ENCODE peak calls at places on chromosomes 11 and 22, in ten cellular contexts. A is stomach, X is HepG2, P is H9, N is fibroblast of the aortic adventitia, C is NT2/D1, J is NCI-H524, V is hippocampal formation, I is tibial artery, W is left cardiac atrium. G is an unnamed sample.

GRCh38 chr11:2942872-2943710 is 13.9 kb upstream of the PHLDA2 start:
- DNase-seq in A (no peak), X (no peak), P (no peak), N (no peak), C (no peak), J (no peak), V (no peak), I (no peak), W (no peak), G (no peak)

GRCh38 chr11:6323291-6323905 is 3.1 kb upstream of the CAVIN3 start:
- DNase-seq in A (peak), X (no peak), P (peak), N (no peak), C (no peak), J (no peak), V (no peak), I (no peak), W (no peak), G (no peak)

GRCh38 chr11:106012744-106013143 is 9.3 kb downstream of the MSANTD4 start:
- DNase-seq in A (no peak), X (no peak), P (no peak), N (peak), C (no peak), J (peak), V (no peak), I (no peak), W (no peak), G (peak)

GRCh38 chr11:61281581-61282250 is 13.4 kb downstream of the VWCE start:
- DNase-seq in A (peak), X (no peak), P (peak), N (no peak), C (peak), J (no peak), V (no peak), I (no peak), W (peak), G (no peak)

GRCh38 chr11:69981119-69981770 is 96.9 kb upstream of the ANO1 start:
- DNase-seq in A (no peak), X (no peak), P (no peak), N (no peak), C (no peak), J (peak), V (no peak), I (no peak), W (no peak), G (no peak)

GRCh38 chr11:57647960-57648776 is 1.5 kb downstream of the YPEL4 start:
- DNase-seq in A (no peak), X (no peak), P (peak), N (no peak), C (no peak), J (peak), V (peak), I (no peak), W (no peak), G (no peak)

GRCh38 chr11:7488681-7489080 is 3.4 kb downstream of the OLFML1 start:
- DNase-seq in A (no peak), X (no peak), P (no peak), N (peak), C (no peak), J (no peak), V (no peak), I (no peak), W (no peak), G (no peak)

GRCh38 chr11:7591107-7591894 is 77.5 kb downstream of the PPFIBP2 start:
- DNase-seq in A (no peak), X (no peak), P (no peak), N (no peak), C (no peak), J (no peak), V (no peak), I (no peak), W (no peak), G (no peak)

GRCh38 chr22:28505416-28506156 is 174.1 kb downstream of the TTC28 start:
- DNase-seq in A (no peak), X (no peak), P (peak), N (peak), C (no peak), J (no peak), V (no peak), I (no peak), W (no peak), G (no peak)

GRCh38 chr22:48585916-48586798 is 1241.5 kb downstream of the BRD1 start:
- DNase-seq in A (no peak), X (no peak), P (peak), N (no peak), C (no peak), J (no peak), V (no peak), I (no peak), W (no peak), G (no peak)

GRCh38 chr11:112292188-112292587 is 31.5 kb upstream of the PLET1 start:
- DNase-seq in A (no peak), X (no peak), P (no peak), N (no peak), C (no peak), J (no peak), V (no peak), I (no peak), W (no peak), G (no peak)

GRCh38 chr11:117064275-117064674 is 34.0 kb downstream of the SIK3 start:
- DNase-seq in A (no peak), X (no peak), P (no peak), N (peak), C (no peak), J (no peak), V (no peak), I (no peak), W (no peak), G (no peak)

GRCh38 chr22:32204856-32205722 is at the start of gene RFPL2:
- DNase-seq in A (no peak), X (peak), P (peak), N (peak), C (peak), J (peak), V (peak), I (no peak), W (peak), G (no peak)

GRCh38 chr22:18947905-18948304 is 11.8 kb upstream of the PRODH start:
- DNase-seq in A (no peak), X (no peak), P (peak), N (no peak), C (no peak), J (no peak), V (no peak), I (no peak), W (no peak), G (peak)

GRCh38 chr11:44917741-44918140 is 32.9 kb downstream of the TP53I11 start:
- DNase-seq in A (no peak), X (no peak), P (no peak), N (no peak), C (no peak), J (no peak), V (no peak), I (no peak), W (no peak), G (no peak)

GRCh38 chr11:4695442-4695841 is 2.2 kb downstream of the OR51E2 start:
- DNase-seq in A (no peak), X (no peak), P (no peak), N (no peak), C (no peak), J (no peak), V (no peak), I (no peak), W (no peak), G (no peak)

GRCh38 chr11:96707273-96707672 is 317.5 kb downstream of the JRKL start:
- DNase-seq in A (no peak), X (no peak), P (no peak), N (no peak), C (no peak), J (no peak), V (no peak), I (no peak), W (no peak), G (no peak)

GRCh38 chr11:96141649-96142048 is 201.3 kb downstream of the MAML2 start:
- DNase-seq in A (no peak), X (no peak), P (no peak), N (no peak), C (no peak), J (no peak), V (no peak), I (no peak), W (no peak), G (no peak)

GRCh38 chr11:393219-394033 is 583 bp upstream of the PKP3 start:
- DNase-seq in A (peak), X (peak), P (no peak), N (peak), C (no peak), J (no peak), V (no peak), I (no peak), W (no peak), G (no peak)

GRCh38 chr11:100328626-100329340 is 358.3 kb upstream of the ARHGAP42 start:
- DNase-seq in A (no peak), X (no peak), P (peak), N (no peak), C (no peak), J (peak), V (no peak), I (no peak), W (no peak), G (no peak)

GRCh38 chr22:24969588-24970301 is 17.2 kb downstream of the KIAA1671 start:
- DNase-seq in A (no peak), X (peak), P (no peak), N (peak), C (no peak), J (no peak), V (no peak), I (peak), W (peak), G (peak)

GRCh38 chr22:39580795-39581194 is 10.2 kb downstream of the CACNA1I start:
- DNase-seq in A (no peak), X (no peak), P (no peak), N (no peak), C (no peak), J (no peak), V (no peak), I (no peak), W (no peak), G (no peak)

GRCh38 chr11:77125191-77125590 is 2.9 kb upstream of the MYO7A start:
- DNase-seq in A (no peak), X (no peak), P (no peak), N (no peak), C (no peak), J (no peak), V (no peak), I (no peak), W (no peak), G (no peak)

GRCh38 chr11:85939099-85940015 is 84.2 kb downstream of the CCDC83 start:
- DNase-seq in A (no peak), X (no peak), P (no peak), N (no peak), C (no peak), J (no peak), V (no peak), I (no peak), W (no peak), G (no peak)

GRCh38 chr22:34897126-34897525 is 168.8 kb upstream of the ISX start:
- DNase-seq in A (no peak), X (no peak), P (no peak), N (no peak), C (no peak), J (no peak), V (no peak), I (no peak), W (no peak), G (no peak)

GRCh38 chr11:94815705-94816344 is 47.7 kb downstream of the AMOTL1 start:
- DNase-seq in A (no peak), X (no peak), P (no peak), N (no peak), C (peak), J (peak), V (no peak), I (no peak), W (no peak), G (no peak)

GRCh38 chr11:16347928-16348685 is 8.2 kb downstream of the SOX6 start:
- DNase-seq in A (no peak), X (no peak), P (no peak), N (no peak), C (no peak), J (no peak), V (no peak), I (no peak), W (no peak), G (peak)

GRCh38 chr11:123822591-123822990 is 16.4 kb upstream of the OR6M1 start:
- DNase-seq in A (no peak), X (no peak), P (no peak), N (peak), C (no peak), J (no peak), V (no peak), I (no peak), W (no peak), G (no peak)

GRCh38 chr11:63917685-63918523 is 940 bp upstream of the RCOR2 start:
- DNase-seq in A (peak), X (peak), P (peak), N (peak), C (peak), J (peak), V (peak), I (peak), W (peak), G (peak)

GRCh38 chr11:126415669-126416420 is 60.4 kb downstream of the ST3GAL4 start:
- DNase-seq in A (peak), X (no peak), P (no peak), N (peak), C (no peak), J (no peak), V (peak), I (peak), W (peak), G (no peak)

GRCh38 chr11:122186439-122187080 is 70.5 kb upstream of the BLID start:
- DNase-seq in A (no peak), X (no peak), P (no peak), N (peak), C (no peak), J (no peak), V (no peak), I (peak), W (no peak), G (no peak)

G was measured in gastrocnemius medialis.